ENCODE peak calls at places on chromosomes 7 and 10, in nine cellular contexts. U, G, D, K, A, P, J, H and Y are unnamed samples.
A peak's percentile ranks its signal among the peaks of the same experiment; 100 is the strongest.

GRCh38 chr7:106979551-106980357 is 64.8 kb upstream of the PRKAR2B start:
- DNase-seq in U (no peak), G (no peak), D (no peak), K (no peak), A (no peak), P (no peak), J (no peak), H (no peak), Y (no peak)

GRCh38 chr10:43942096-43942885 is 293.6 kb upstream of the ZNF32 start:
- DNase-seq in U (no peak), G (no peak), D (no peak), K (no peak), A (peak; percentile 40), P (no peak), J (peak; percentile 37), H (no peak), Y (no peak)

GRCh38 chr10:102172288-102172687 is 20.1 kb downstream of the NOLC1 start:
- DNase-seq in U (no peak), G (no peak), D (no peak), K (no peak), A (no peak), P (no peak), J (no peak), H (no peak), Y (no peak)

GRCh38 chr10:14302035-14302434 is 28.7 kb downstream of the FRMD4A start:
- DNase-seq in U (no peak), G (no peak), D (no peak), K (no peak), A (no peak), P (no peak), J (no peak), H (peak; percentile 14), Y (peak; percentile 37)

GRCh38 chr7:15874774-15875173 is 188.3 kb upstream of the MEOX2 start:
- DNase-seq in U (no peak), G (no peak), D (no peak), K (no peak), A (no peak), P (no peak), J (no peak), H (no peak), Y (peak; percentile 25)

GRCh38 chr10:115895196-115895595 is 377.8 kb downstream of the GFRA1 start:
- DNase-seq in U (no peak), G (no peak), D (no peak), K (no peak), A (no peak), P (no peak), J (no peak), H (no peak), Y (no peak)

GRCh38 chr7:39280337-39280736 is 285.9 kb upstream of the YAE1 start:
- DNase-seq in U (no peak), G (no peak), D (no peak), K (no peak), A (no peak), P (no peak), J (no peak), H (no peak), Y (no peak)

GRCh38 chr10:111082102-111082975 is 5.5 kb downstream of the ADRA2A start:
- DNase-seq in U (peak; percentile 23), G (no peak), D (no peak), K (no peak), A (no peak), P (no peak), J (no peak), H (no peak), Y (no peak)

GRCh38 chr7:146781352-146782116 is 664.9 kb downstream of the CNTNAP2 start:
- DNase-seq in U (no peak), G (no peak), D (no peak), K (no peak), A (no peak), P (no peak), J (no peak), H (no peak), Y (no peak)

GRCh38 chr7:78765985-78766729 is 687.3 kb downstream of the MAGI2 start:
- DNase-seq in U (no peak), G (no peak), D (no peak), K (no peak), A (no peak), P (no peak), J (no peak), H (no peak), Y (no peak)

GRCh38 chr10:125700355-125700911 is 17.5 kb upstream of the TEX36 start:
- DNase-seq in U (no peak), G (no peak), D (no peak), K (no peak), A (no peak), P (no peak), J (no peak), H (peak; percentile 20), Y (peak; percentile 42)

GRCh38 chr10:76205361-76205760 is 773.9 kb downstream of the LRMDA start:
- DNase-seq in U (no peak), G (no peak), D (no peak), K (no peak), A (no peak), P (no peak), J (no peak), H (peak; percentile 71), Y (peak; percentile 45)

GRCh38 chr10:14481014-14481413 is 150.3 kb upstream of the FRMD4A start:
- DNase-seq in U (no peak), G (no peak), D (no peak), K (no peak), A (no peak), P (no peak), J (no peak), H (no peak), Y (no peak)

GRCh38 chr10:3452234-3452633 is 279.7 kb upstream of the PITRM1 start:
- DNase-seq in U (no peak), G (peak; percentile 31), D (no peak), K (no peak), A (no peak), P (no peak), J (peak; percentile 71), H (peak; percentile 97), Y (peak; percentile 91)
- TF ChIP-seq CTCF in U (no peak), G (peak; percentile 17), D (no peak), K (no peak), A (peak; percentile 40), P (peak; percentile 49), J (peak; percentile 49), H (peak; percentile 72), Y (peak; percentile 72)

GRCh38 chr10:16992611-16993119 is 136.9 kb downstream of the CUBN start:
- DNase-seq in U (no peak), G (no peak), D (no peak), K (no peak), A (no peak), P (no peak), J (no peak), H (peak; percentile 63), Y (no peak)
- H3K4me3 ChIP-seq in U (no peak overlapping the region), G (no peak overlapping the region), D (no peak overlapping the region), K (no peak overlapping the region), A (no peak overlapping the region), P (peak overlapping the region; percentile 31), J (peak overlapping the region; percentile 26), H (no peak overlapping the region), Y (peak overlapping the region; percentile 30)

DNA sequence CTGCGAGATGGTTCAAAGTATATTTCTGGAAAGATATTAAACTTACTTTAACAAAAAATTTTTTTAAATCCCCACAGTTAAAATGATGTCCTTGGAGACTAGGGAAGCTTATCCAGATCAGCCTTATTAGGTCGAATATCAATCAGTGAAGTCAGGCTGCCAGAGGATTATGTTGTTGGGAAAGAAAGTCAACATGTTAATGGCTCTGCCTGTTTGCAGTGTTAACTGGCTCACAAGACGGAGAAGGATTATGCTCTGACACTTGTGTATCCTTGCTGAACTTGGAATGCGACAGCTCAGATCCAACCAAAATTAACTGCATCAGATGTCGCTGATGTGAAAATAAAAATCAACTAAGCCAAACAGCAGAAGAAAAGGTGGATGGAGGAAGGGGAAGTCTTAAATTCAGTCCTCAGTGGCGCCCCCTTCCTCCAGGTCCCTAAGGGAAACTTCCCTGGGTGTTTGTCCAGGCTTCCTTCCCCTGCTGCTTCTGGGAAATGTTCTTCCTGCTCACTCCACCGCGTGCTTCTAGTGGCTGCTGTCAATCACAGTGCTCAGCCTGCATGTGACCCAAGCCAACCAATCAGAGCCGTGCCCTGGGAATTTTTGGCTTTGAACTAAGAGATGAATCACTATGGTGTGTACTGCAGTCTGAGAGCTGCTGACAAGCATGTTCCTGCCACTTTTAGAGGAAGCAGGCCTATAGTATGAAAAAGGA is 690.4 kb upstream of the NRP1 start:
- DNase-seq in U (peak; percentile 6), G (no peak), D (no peak), K (peak; percentile 40), A (no peak), P (no peak), J (no peak), H (peak; percentile 67), Y (peak; percentile 33)
- TF ChIP-seq CTCF in U (no peak), G (no peak), D (no peak), K (peak; percentile 34), A (no peak), P (no peak), J (no peak), H (no peak), Y (no peak)

GRCh38 chr10:100014129-100014762 is 4.5 kb upstream of the DNMBP start:
- DNase-seq in U (no peak), G (peak; percentile 95), D (peak; percentile 56), K (no peak), A (no peak), P (no peak), J (no peak), H (no peak), Y (no peak)
- H3K4me3 ChIP-seq in U (no peak overlapping the region), G (peak overlapping the region; percentile 16), D (no peak overlapping the region), K (no peak overlapping the region), A (no peak overlapping the region), P (no peak overlapping the region), J (no peak overlapping the region), H (no peak overlapping the region), Y (no peak overlapping the region)

DNA sequence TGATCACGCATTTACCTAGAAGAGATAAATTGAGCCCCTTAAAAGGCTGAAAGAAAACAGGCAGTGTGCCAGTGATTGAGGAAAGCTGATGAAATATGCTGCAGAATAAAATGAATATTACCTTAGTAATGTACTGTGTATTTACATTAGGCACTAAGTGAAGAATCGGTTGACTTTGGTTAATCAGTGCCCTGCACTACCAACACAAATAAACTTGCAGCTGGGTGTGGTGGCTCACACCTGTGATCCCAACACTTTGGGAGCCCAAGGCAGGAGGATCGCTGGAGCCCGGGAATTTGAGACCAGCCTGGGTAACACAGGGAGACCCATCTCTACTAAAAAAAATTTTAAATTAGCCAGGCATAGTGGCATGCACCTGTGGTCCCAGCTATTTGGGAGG is 148.3 kb upstream of the TCF7L2 start:
- DNase-seq in U (no peak), G (no peak), D (no peak), K (no peak), A (no peak), P (no peak), J (no peak), H (no peak), Y (no peak)
- TF ChIP-seq CTCF in U (no peak), G (no peak), D (no peak), K (no peak), A (no peak), P (no peak), J (no peak), H (no peak), Y (no peak)

GRCh38 chr7:27176343-27176731 is 2.2 kb upstream of the HOXA10 start:
- DNase-seq in U (no peak), G (no peak), D (peak; percentile 46), K (no peak), A (no peak), P (peak; percentile 65), J (peak; percentile 46), H (no peak), Y (no peak)
- H3K4me3 ChIP-seq in U (no peak overlapping the region), G (no peak overlapping the region), D (no peak overlapping the region), K (no peak overlapping the region), A (no peak overlapping the region), P (peak overlapping the region; percentile 91), J (no peak overlapping the region), H (no peak overlapping the region), Y (no peak overlapping the region)